ENCODE peak calls at places on chromosomes 13 and 19, in five cellular contexts. One of them, this sample, is unnamed.

GRCh38 chr19:46784262-46785053 is 3.9 kb downstream of the SLC1A5 start:
- DNase-seq in GM04504: peak
- DNase-seq in renal cortical epithelial cell: peak
- DNase-seq in iPS-NIHi11: peak
- DNase-seq in choroid plexus epithelial cell: peak
- DNase-seq in this sample: peak

GRCh38 chr19:35856546-35857149 is at the start of gene KIRREL2:
- DNase-seq in GM04504: no peak
- DNase-seq in choroid plexus epithelial cell: no peak
- DNase-seq in iPS-NIHi11: peak
- DNase-seq in renal cortical epithelial cell: no peak
- DNase-seq in this sample: no peak

GRCh38 chr13:53138369-53139036 is 109.9 kb downstream of the OLFM4 start:
- DNase-seq in GM04504: peak
- DNase-seq in choroid plexus epithelial cell: peak
- DNase-seq in renal cortical epithelial cell: no peak
- DNase-seq in iPS-NIHi11: no peak
- DNase-seq in this sample: no peak

GRCh38 chr19:31278555-31279435 is 70.4 kb downstream of the TSHZ3 start:
- DNase-seq in renal cortical epithelial cell: no peak
- DNase-seq in GM04504: no peak
- DNase-seq in iPS-NIHi11: no peak
- DNase-seq in choroid plexus epithelial cell: no peak
- DNase-seq in this sample: no peak

GRCh38 chr13:95641961-95642621 is 2.4 kb downstream of the DZIP1 start:
- DNase-seq in iPS-NIHi11: peak
- DNase-seq in renal cortical epithelial cell: no peak
- DNase-seq in GM04504: peak
- DNase-seq in choroid plexus epithelial cell: peak
- DNase-seq in this sample: no peak

GRCh38 chr19:47275866-47276461 is 1.3 kb downstream of the INAFM1 start:
- DNase-seq in iPS-NIHi11: no peak
- DNase-seq in choroid plexus epithelial cell: peak
- DNase-seq in renal cortical epithelial cell: no peak
- DNase-seq in GM04504: no peak
- DNase-seq in this sample: no peak

GRCh38 chr19:574658-575526 is 2.5 kb downstream of the BSG start:
- DNase-seq in iPS-NIHi11: no peak
- DNase-seq in choroid plexus epithelial cell: peak
- DNase-seq in GM04504: no peak
- DNase-seq in renal cortical epithelial cell: peak
- DNase-seq in this sample: no peak

GRCh38 chr19:29510701-29511265 is 15.0 kb upstream of the VSTM2B start:
- DNase-seq in GM04504: no peak
- DNase-seq in renal cortical epithelial cell: no peak
- DNase-seq in choroid plexus epithelial cell: no peak
- DNase-seq in iPS-NIHi11: peak
- DNase-seq in this sample: no peak

GRCh38 chr19:33268162-33268991 is 34.0 kb downstream of the CEBPA start:
- DNase-seq in choroid plexus epithelial cell: no peak
- DNase-seq in iPS-NIHi11: no peak
- DNase-seq in GM04504: no peak
- DNase-seq in renal cortical epithelial cell: no peak
- DNase-seq in this sample: no peak

GRCh38 chr13:113452942-113453901 is at the start of gene ADPRHL1:
- DNase-seq in GM04504: no peak
- DNase-seq in choroid plexus epithelial cell: no peak
- DNase-seq in iPS-NIHi11: no peak
- DNase-seq in renal cortical epithelial cell: no peak
- DNase-seq in this sample: no peak

GRCh38 chr19:48681127-48681470 is 8.3 kb upstream of the NTN5 start:
- DNase-seq in renal cortical epithelial cell: peak
- DNase-seq in choroid plexus epithelial cell: peak
- DNase-seq in iPS-NIHi11: no peak
- DNase-seq in GM04504: no peak
- DNase-seq in this sample: no peak

GRCh38 chr13:75935805-75936204 is 299.7 kb downstream of the LMO7 start:
- DNase-seq in GM04504: no peak
- DNase-seq in renal cortical epithelial cell: no peak
- DNase-seq in iPS-NIHi11: peak
- DNase-seq in choroid plexus epithelial cell: no peak
- DNase-seq in this sample: no peak

GRCh38 chr19:56934438-56935090 is 94.0 kb upstream of the PEG3 start:
- DNase-seq in choroid plexus epithelial cell: no peak
- DNase-seq in renal cortical epithelial cell: no peak
- DNase-seq in iPS-NIHi11: no peak
- DNase-seq in GM04504: no peak
- DNase-seq in this sample: no peak

GRCh38 chr19:7395360-7395781 is 46.6 kb downstream of the ARHGEF18 start:
- DNase-seq in renal cortical epithelial cell: no peak
- DNase-seq in GM04504: no peak
- DNase-seq in choroid plexus epithelial cell: peak
- DNase-seq in iPS-NIHi11: no peak
- DNase-seq in this sample: no peak

GRCh38 chr13:27962128-27962841 is 6.8 kb downstream of the CDX2 start:
- DNase-seq in renal cortical epithelial cell: no peak
- DNase-seq in GM04504: no peak
- DNase-seq in choroid plexus epithelial cell: no peak
- DNase-seq in iPS-NIHi11: no peak
- DNase-seq in this sample: no peak

GRCh38 chr13:24734951-24735350 is 29.0 kb upstream of the RNF17 start:
- DNase-seq in choroid plexus epithelial cell: no peak
- DNase-seq in GM04504: no peak
- DNase-seq in iPS-NIHi11: no peak
- DNase-seq in renal cortical epithelial cell: no peak
- DNase-seq in this sample: no peak

GRCh38 chr13:113410472-113411201 is 42.7 kb downstream of the ADPRHL1 start:
- DNase-seq in renal cortical epithelial cell: peak
- DNase-seq in GM04504: peak
- DNase-seq in choroid plexus epithelial cell: peak
- DNase-seq in iPS-NIHi11: no peak
- DNase-seq in this sample: peak

GRCh38 chr13:42836930-42837329 is 55.5 kb downstream of the FAM216B start:
- DNase-seq in choroid plexus epithelial cell: peak
- DNase-seq in renal cortical epithelial cell: peak
- DNase-seq in GM04504: peak
- DNase-seq in iPS-NIHi11: no peak
- DNase-seq in this sample: peak

GRCh38 chr13:27821566-27821965 is 29.3 kb downstream of the GSX1 start:
- DNase-seq in iPS-NIHi11: peak
- DNase-seq in choroid plexus epithelial cell: peak
- DNase-seq in renal cortical epithelial cell: no peak
- DNase-seq in GM04504: no peak
- DNase-seq in this sample: no peak

GRCh38 chr19:14434543-14435319 is 1.6 kb downstream of the PKN1 start:
- DNase-seq in iPS-NIHi11: no peak
- DNase-seq in renal cortical epithelial cell: peak
- DNase-seq in choroid plexus epithelial cell: peak
- DNase-seq in GM04504: peak
- DNase-seq in this sample: peak

GRCh38 chr13:113002206-113002821 is 33.3 kb downstream of the MCF2L start:
- DNase-seq in GM04504: no peak
- DNase-seq in iPS-NIHi11: peak
- DNase-seq in choroid plexus epithelial cell: no peak
- DNase-seq in renal cortical epithelial cell: no peak
- DNase-seq in this sample: no peak

GRCh38 chr13:75486146-75486545 is 4.2 kb upstream of the TBC1D4 start:
- DNase-seq in iPS-NIHi11: peak
- DNase-seq in renal cortical epithelial cell: peak
- DNase-seq in GM04504: no peak
- DNase-seq in choroid plexus epithelial cell: no peak
- DNase-seq in this sample: no peak

GRCh38 chr19:46924874-46925547 is 64.2 kb downstream of the ARHGAP35 start:
- DNase-seq in choroid plexus epithelial cell: no peak
- DNase-seq in iPS-NIHi11: no peak
- DNase-seq in GM04504: no peak
- DNase-seq in renal cortical epithelial cell: no peak
- DNase-seq in this sample: peak

GRCh38 chr19:44875666-44876418 is 15.2 kb upstream of the TOMM40 start:
- DNase-seq in iPS-NIHi11: no peak
- DNase-seq in GM04504: no peak
- DNase-seq in renal cortical epithelial cell: no peak
- DNase-seq in choroid plexus epithelial cell: peak
- DNase-seq in this sample: peak

GRCh38 chr13:42715909-42716308 is 65.5 kb upstream of the FAM216B start:
- DNase-seq in GM04504: no peak
- DNase-seq in iPS-NIHi11: no peak
- DNase-seq in choroid plexus epithelial cell: no peak
- DNase-seq in renal cortical epithelial cell: no peak
- DNase-seq in this sample: no peak

GRCh38 chr19:43674630-43674982 is 4.6 kb upstream of the PLAUR start:
- DNase-seq in GM04504: no peak
- DNase-seq in iPS-NIHi11: no peak
- DNase-seq in renal cortical epithelial cell: peak
- DNase-seq in choroid plexus epithelial cell: peak
- DNase-seq in this sample: peak

GRCh38 chr13:29435125-29435911 is 160.2 kb downstream of the SLC7A1 start:
- DNase-seq in GM04504: peak
- DNase-seq in renal cortical epithelial cell: peak
- DNase-seq in iPS-NIHi11: no peak
- DNase-seq in choroid plexus epithelial cell: peak
- DNase-seq in this sample: peak

GRCh38 chr19:19074172-19074905 is 10.5 kb downstream of the SLC25A42 start:
- DNase-seq in choroid plexus epithelial cell: no peak
- DNase-seq in GM04504: no peak
- DNase-seq in iPS-NIHi11: no peak
- DNase-seq in renal cortical epithelial cell: no peak
- DNase-seq in this sample: no peak

GRCh38 chr19:55092423-55093318 is 17.0 kb downstream of the EPS8L1 start:
- DNase-seq in GM04504: no peak
- DNase-seq in iPS-NIHi11: no peak
- DNase-seq in choroid plexus epithelial cell: no peak
- DNase-seq in renal cortical epithelial cell: no peak
- DNase-seq in this sample: no peak

GRCh38 chr19:28284389-28284788 is 928.6 kb downstream of the UQCRFS1 start:
- DNase-seq in GM04504: no peak
- DNase-seq in renal cortical epithelial cell: no peak
- DNase-seq in choroid plexus epithelial cell: no peak
- DNase-seq in iPS-NIHi11: no peak
- DNase-seq in this sample: no peak

GRCh38 chr19:56150358-56150757 is 9.3 kb downstream of the ZNF444 start:
- DNase-seq in iPS-NIHi11: no peak
- DNase-seq in GM04504: no peak
- DNase-seq in renal cortical epithelial cell: no peak
- DNase-seq in choroid plexus epithelial cell: no peak
- DNase-seq in this sample: no peak

GRCh38 chr19:17329768-17330545 is 4.7 kb downstream of the ANO8 start:
- DNase-seq in GM04504: no peak
- DNase-seq in choroid plexus epithelial cell: no peak
- DNase-seq in iPS-NIHi11: no peak
- DNase-seq in renal cortical epithelial cell: no peak
- DNase-seq in this sample: no peak

GRCh38 chr19:10815969-10816635 is 19.9 kb downstream of the TMED1 start:
- DNase-seq in renal cortical epithelial cell: no peak
- DNase-seq in iPS-NIHi11: no peak
- DNase-seq in choroid plexus epithelial cell: peak
- DNase-seq in GM04504: peak
- DNase-seq in this sample: no peak

GRCh38 chr13:66844933-66845332 is 385.2 kb downstream of the PCDH9 start:
- DNase-seq in GM04504: no peak
- DNase-seq in choroid plexus epithelial cell: no peak
- DNase-seq in iPS-NIHi11: no peak
- DNase-seq in renal cortical epithelial cell: no peak
- DNase-seq in this sample: no peak

GRCh38 chr19:38869836-38870607 is 8.1 kb downstream of the RINL start:
- DNase-seq in GM04504: peak
- DNase-seq in iPS-NIHi11: peak
- DNase-seq in choroid plexus epithelial cell: peak
- DNase-seq in renal cortical epithelial cell: peak
- DNase-seq in this sample: peak

GRCh38 chr19:18446145-18446810 is 8.3 kb upstream of the ISYNA1 start:
- DNase-seq in iPS-NIHi11: no peak
- DNase-seq in GM04504: no peak
- DNase-seq in choroid plexus epithelial cell: no peak
- DNase-seq in renal cortical epithelial cell: no peak
- DNase-seq in this sample: no peak

This sample was measured in bronchial epithelial cell.